ENCODE peak calls at places on chromosomes 1 and 21, in five cellular contexts. Z, W, V, J and Q are unnamed samples.

GRCh38 chr1:5374176-5374575 is 618.0 kb downstream of the NPHP4 start:
- DNase-seq in Z (no peak), W (no peak), V (no peak), J (peak), Q (no peak)

GRCh38 chr1:113701429-113701828 is 57.9 kb downstream of the PHTF1 start:
- DNase-seq in Z (no peak), W (no peak), V (no peak), J (peak), Q (no peak)

GRCh38 chr1:204670152-204670927 is 15.2 kb downstream of the LRRN2 start:
- DNase-seq in Z (peak), W (no peak), V (no peak), J (no peak), Q (no peak)

GRCh38 chr1:173269490-173270230 is 62.5 kb upstream of the TNFSF4 start:
- DNase-seq in Z (peak), W (no peak), V (no peak), J (no peak), Q (peak)

GRCh38 chr1:166971252-166971651 is 4.1 kb downstream of the ILDR2 start:
- DNase-seq in Z (no peak), W (no peak), V (no peak), J (no peak), Q (no peak)

GRCh38 chr1:229334716-229335115 is 8.1 kb downstream of the CCSAP start:
- DNase-seq in Z (no peak), W (no peak), V (no peak), J (no peak), Q (no peak)

GRCh38 chr1:54980528-54981241 is at the start of gene TMEM61:
- DNase-seq in Z (no peak), W (no peak), V (no peak), J (peak), Q (peak)

GRCh38 chr1:59123081-59123675 is 173.7 kb upstream of the FGGY start:
- DNase-seq in Z (no peak), W (no peak), V (no peak), J (no peak), Q (no peak)

GRCh38 chr21:45535341-45536081 is 6.7 kb downstream of the SLC19A1 start:
- DNase-seq in Z (no peak), W (no peak), V (no peak), J (peak), Q (no peak)

GRCh38 chr1:89260575-89261275 is 11.9 kb downstream of the GBP5 start:
- DNase-seq in Z (no peak), W (no peak), V (no peak), J (no peak), Q (no peak)

GRCh38 chr1:199472025-199472424 is 555.5 kb upstream of the NR5A2 start:
- DNase-seq in Z (peak), W (no peak), V (no peak), J (no peak), Q (no peak)

GRCh38 chr1:212610575-212610967 is 2.0 kb downstream of the ATF3 start:
- DNase-seq in Z (no peak), W (no peak), V (no peak), J (no peak), Q (no peak)

GRCh38 chr1:205246426-205247119 is 18.8 kb downstream of the TMCC2 start:
- DNase-seq in Z (no peak), W (no peak), V (no peak), J (no peak), Q (no peak)

GRCh38 chr1:205534444-205534985 is 30.0 kb downstream of the CDK18 start:
- DNase-seq in Z (no peak), W (no peak), V (no peak), J (peak), Q (no peak)

DNA sequence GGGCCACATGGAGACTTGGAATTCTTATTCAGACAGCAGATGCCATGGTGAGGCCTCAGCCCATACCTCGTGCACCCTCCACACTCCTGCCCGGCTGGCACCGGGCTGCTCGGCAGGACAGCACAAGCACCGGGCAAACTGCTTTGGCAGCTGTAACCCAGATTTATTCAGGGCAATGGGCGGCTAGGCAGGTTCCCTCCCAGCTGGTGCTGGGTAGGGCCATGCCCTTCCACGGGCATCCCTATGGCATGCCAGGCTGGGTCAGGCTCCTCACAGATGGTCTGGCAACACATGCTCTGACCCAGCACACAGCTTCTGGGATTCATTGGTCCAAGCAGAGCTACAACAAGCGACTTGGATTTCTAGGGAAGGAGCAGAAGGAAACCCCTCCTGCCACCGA is 53.4 kb downstream of the ATP1A1 start:
- DNase-seq in Z (no peak), W (peak), V (no peak), J (no peak), Q (no peak)
- TF ChIP-seq CTCF in Z (no peak), W (no peak), V (no peak), J (no peak), Q (no peak)

DNA sequence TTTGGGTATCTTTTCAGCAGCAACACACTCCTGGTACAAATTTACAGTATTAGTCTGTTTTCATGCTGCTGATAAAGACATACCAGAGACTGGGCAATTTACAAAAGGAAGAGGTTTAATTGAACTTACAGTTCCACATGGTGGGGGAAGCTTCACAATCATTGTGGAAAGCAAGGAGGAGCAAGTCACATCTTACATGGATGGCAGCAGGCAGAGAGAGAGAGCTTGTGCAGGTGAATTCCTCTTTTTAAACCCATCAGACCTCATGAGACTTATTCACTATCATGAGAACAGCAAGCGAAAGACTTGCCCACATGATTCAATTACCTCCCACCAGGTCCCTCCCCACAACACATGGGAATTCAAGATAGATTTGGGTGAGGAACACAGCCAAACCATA is 124.5 kb downstream of the TPR start:
- DNase-seq in Z (no peak), W (no peak), V (no peak), J (no peak), Q (no peak)
- TF ChIP-seq CTCF in Z (no peak), W (no peak), V (no peak), J (no peak), Q (no peak)

DNA sequence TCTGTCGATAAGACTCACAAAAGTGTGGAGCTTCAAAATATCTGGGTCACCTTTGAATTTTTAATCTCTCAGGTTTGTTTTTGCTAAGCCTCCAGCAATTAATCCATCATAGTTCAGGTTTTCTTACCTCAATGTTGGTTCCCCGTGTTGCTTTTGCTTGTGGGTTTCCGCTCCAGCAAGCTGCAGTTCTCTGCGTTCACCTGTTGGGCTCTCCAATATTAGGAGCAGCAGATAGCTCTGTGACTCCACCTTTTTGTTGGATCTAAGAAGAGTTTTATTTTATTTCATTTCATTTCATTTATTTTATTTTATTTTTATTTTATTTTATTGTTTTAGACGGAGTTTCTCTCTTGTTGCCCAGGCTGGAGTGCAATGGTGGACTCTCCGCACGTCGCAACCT is 335.5 kb downstream of the COL11A1 start:
- DNase-seq in Z (no peak), W (no peak), V (no peak), J (peak), Q (no peak)
- TF ChIP-seq CTCF in Z (no peak), W (no peak), V (no peak), J (peak), Q (no peak)

DNA sequence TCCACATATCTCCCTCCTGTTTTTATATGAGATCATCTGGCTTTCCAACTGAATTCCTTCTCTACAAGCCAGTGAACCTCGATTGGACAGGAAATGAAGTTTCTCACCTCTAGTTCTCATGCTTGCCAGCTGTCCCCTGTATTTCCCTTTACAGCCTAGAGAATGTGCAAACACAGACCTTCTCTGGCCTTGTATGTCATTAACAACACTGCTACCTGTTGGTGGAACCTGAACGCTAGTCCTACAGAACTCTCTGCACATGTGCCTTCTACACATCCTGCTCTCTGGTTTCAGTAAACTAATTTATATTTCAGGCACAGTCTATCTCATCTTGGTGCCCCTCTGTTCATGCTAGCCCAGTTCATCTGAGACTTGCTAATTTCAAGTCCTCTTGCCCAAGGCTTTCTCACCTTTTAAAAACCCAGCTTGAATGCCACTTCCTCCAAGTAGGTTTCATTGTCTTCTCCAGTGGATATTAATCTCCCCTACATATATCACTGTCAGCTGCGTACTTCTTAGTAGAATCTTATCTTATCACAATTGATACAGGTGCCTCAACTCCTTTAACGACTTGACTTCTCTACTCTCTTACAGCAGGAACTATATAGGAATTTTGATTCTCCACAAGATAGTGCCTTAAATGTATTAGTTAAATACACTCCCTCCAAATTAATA is 549.9 kb downstream of the PLPP3 start:
- DNase-seq in Z (no peak), W (no peak), V (no peak), J (no peak), Q (no peak)
- TF ChIP-seq CTCF in Z (no peak), W (no peak), V (no peak), J (peak), Q (no peak)

DNA sequence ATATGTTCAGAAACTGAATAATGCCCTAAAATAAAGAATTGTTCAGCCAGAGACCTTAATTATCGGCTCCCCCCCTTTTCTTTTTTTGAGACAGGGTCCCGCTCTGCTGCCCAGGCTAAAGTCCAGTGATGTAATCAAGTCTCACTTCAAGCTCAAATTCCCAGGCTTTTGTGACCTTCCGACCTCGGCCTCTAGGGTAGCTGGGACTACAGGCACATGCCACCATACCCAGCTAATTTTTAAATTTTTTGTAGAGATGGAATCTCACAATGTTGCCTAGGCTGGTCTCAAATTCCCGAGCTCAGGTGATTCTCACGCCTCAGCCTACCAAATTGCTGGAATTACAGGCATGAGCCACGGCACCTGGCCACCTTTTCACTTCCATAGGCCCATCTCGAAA is 26.5 kb downstream of the TMCO1 start:
- DNase-seq in Z (no peak), W (no peak), V (no peak), J (no peak), Q (no peak)
- TF ChIP-seq CTCF in Z (no peak), W (no peak), V (no peak), J (peak), Q (no peak)

DNA sequence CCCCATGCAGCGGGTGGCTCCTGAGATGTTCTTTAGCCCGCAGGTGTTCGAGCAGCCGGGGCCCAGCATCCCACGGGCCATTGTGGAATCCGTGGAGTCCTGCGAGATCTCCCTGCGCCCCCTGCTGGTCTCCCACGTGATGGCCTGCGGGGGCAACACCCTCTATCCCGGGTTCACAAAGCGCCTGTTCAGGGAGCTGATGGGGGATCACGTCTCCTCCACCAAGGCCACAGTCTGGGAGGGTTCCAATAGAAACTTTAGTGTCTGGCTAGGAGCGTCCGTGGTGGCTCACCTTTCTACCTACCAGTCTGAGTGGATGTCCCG is 71.0 kb downstream of the ACTL8 start:
- DNase-seq in Z (peak), W (peak), V (no peak), J (peak), Q (peak)
- TF ChIP-seq CTCF in Z (peak), W (no peak), V (peak), J (peak), Q (peak)

DNA sequence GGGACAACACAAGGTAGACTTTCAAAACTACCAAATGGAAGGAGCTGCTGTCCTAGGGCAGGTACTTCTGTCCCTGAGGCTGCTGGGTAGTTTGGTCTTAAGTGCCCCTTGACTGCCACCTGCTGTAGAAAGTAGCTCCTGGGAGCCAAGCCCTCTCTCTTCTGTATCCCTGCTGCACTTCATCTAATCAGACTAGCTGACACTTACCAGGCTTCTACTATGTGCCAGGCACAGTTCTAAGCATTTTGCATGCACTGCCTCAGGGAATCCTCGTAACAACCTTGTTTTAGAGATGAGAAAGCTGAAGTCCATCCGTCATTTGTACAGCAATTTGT is 15.9 kb upstream of the SRSF4 start:
- DNase-seq in Z (peak), W (peak), V (no peak), J (peak), Q (peak)
- TF ChIP-seq CTCF in Z (peak), W (no peak), V (no peak), J (peak), Q (peak)

DNA sequence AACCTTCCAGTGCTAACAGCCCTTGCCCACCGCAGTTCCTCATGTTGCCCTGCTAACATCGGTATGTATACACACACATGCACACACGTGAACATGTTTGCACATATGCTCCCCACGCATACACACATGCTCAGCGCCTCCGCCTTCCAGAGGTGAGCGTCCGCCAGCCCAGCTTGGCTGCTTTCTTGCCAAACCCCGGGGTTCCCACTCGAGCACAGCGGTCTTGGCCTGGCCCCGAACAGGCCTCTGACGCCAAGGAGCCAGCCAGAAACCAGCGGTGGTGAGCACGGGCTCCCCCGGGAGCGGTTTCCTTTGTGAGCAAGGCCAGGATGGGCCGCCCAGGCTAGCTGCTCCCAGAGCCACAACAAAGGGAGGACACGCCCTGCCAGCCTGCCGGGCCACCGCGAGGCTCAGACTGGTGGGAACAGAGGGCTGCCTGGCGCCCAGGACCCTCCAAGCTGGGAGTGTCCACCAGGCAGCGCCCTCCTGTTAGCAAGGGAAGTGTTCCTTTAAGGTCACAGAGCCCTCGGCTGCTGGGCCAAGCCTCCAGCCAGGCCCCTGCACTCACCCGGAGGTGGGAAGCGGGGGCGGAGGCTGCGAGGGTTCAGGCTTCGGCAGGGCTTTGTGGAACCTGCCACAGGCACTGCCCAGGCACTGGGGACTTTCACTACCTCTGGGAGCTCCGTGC is 65.4 kb downstream of the ALPL start:
- DNase-seq in Z (no peak), W (no peak), V (no peak), J (peak), Q (peak)
- TF ChIP-seq CTCF in Z (no peak), W (no peak), V (no peak), J (no peak), Q (no peak)